ENCODE peak calls at places on chromosomes 2 and 18, in nine cellular contexts. J is GM06990; R is stimulated activated naive CD8-positive, alpha-beta T cell treated with anti-CD3 and anti-CD28 coated beads, Interleukin-15, amount 100 ng/mL, for 72 hours; N is aorta; S is T-helper 17 cell; L is fibroblast of gingiva; W is MM.1S; K is GM12891; G is stimulated activated CD4-positive, alpha-beta T cell treated with anti-CD3 and anti-CD28 coated beads, Interleukin-4, amount 100 ng/mL, for 24 hours. E is an unnamed sample.

GRCh38 chr2:219638948-219639341 is 11.5 kb downstream of the SLC4A3 start:
- DNase-seq in G (no peak), R (no peak), W (no peak), L (peak), K (no peak), J (no peak), N (no peak), S (no peak), E (no peak)

GRCh38 chr18:47772374-47773248 is 157.8 kb downstream of the SMAD2 start:
- DNase-seq in K (no peak), S (peak), L (peak), W (peak), N (no peak), J (peak), G (peak), R (peak), E (peak)

GRCh38 chr2:198337368-198337767 is 533.0 kb downstream of the PLCL1 start:
- DNase-seq in J (no peak), G (no peak), L (no peak), S (no peak), K (no peak), W (no peak), R (no peak), N (no peak), E (no peak)

GRCh38 chr2:227939271-227940027 is 68.0 kb downstream of the DAW1 start:
- DNase-seq in L (peak), R (no peak), K (no peak), G (no peak), J (no peak), S (no peak), W (peak), N (no peak), E (peak)

GRCh38 chr18:76348267-76349066 is 146.6 kb downstream of the ZNF516 start:
- DNase-seq in S (no peak), W (no peak), N (no peak), G (no peak), L (no peak), R (no peak), K (no peak), J (no peak), E (no peak)

GRCh38 chr18:79395761-79396404 is at the start of gene NFATC1:
- DNase-seq in R (peak), W (no peak), N (peak), L (peak), G (peak), J (no peak), S (peak), K (no peak), E (peak)

GRCh38 chr2:38515155-38516074 is 87.3 kb downstream of the HNRNPLL start:
- DNase-seq in G (no peak), W (no peak), S (no peak), K (no peak), R (no peak), J (no peak), L (no peak), N (peak), E (no peak)

GRCh38 chr18:13260114-13260926 is 41.8 kb downstream of the LDLRAD4 start:
- DNase-seq in L (no peak), S (no peak), K (no peak), G (no peak), W (no peak), N (no peak), J (no peak), R (no peak), E (no peak)

GRCh38 chr18:68797901-68798300 is at the start of gene CCDC102B:
- DNase-seq in K (no peak), N (no peak), G (no peak), L (peak), S (no peak), R (no peak), W (no peak), J (no peak), E (peak)

GRCh38 chr18:9719421-9719981 is 11.4 kb downstream of the RAB31 start:
- DNase-seq in W (no peak), K (no peak), G (no peak), J (no peak), L (peak), R (no peak), S (no peak), N (peak), E (peak)

GRCh38 chr2:117801826-117802225 is 12.7 kb upstream of the DDX18 start:
- DNase-seq in G (no peak), S (no peak), W (no peak), J (no peak), L (no peak), N (no peak), R (no peak), K (no peak), E (peak)

GRCh38 chr2:25992556-25992955 is 10.3 kb upstream of the KIF3C start:
- DNase-seq in L (no peak), W (no peak), S (no peak), G (no peak), K (no peak), R (no peak), N (no peak), J (no peak), E (no peak)

GRCh38 chr2:12694990-12695774 is 21.6 kb upstream of the TRIB2 start:
- DNase-seq in K (no peak), N (no peak), L (no peak), R (no peak), W (no peak), S (no peak), J (peak), G (no peak), E (no peak)

GRCh38 chr18:56294484-56295183 is 343.8 kb downstream of the TXNL1 start:
- DNase-seq in R (no peak), J (no peak), L (no peak), N (no peak), W (no peak), S (no peak), G (no peak), K (no peak), E (no peak)

GRCh38 chr2:239290618-239291504 is 110.0 kb downstream of the HDAC4 start:
- DNase-seq in R (no peak), S (no peak), N (peak), K (no peak), L (peak), W (no peak), J (no peak), G (no peak), E (no peak)

GRCh38 chr2:189868896-189869295 is 84.6 kb downstream of the PMS1 start:
- DNase-seq in W (no peak), J (no peak), N (no peak), G (no peak), S (no peak), K (no peak), L (no peak), R (no peak), E (no peak)

GRCh38 chr2:35846-36245 is 10.5 kb downstream of the FAM110C start:
- DNase-seq in R (no peak), K (no peak), L (no peak), G (no peak), S (no peak), N (no peak), J (no peak), W (no peak), E (no peak)

GRCh38 chr2:86028763-86029381 is 76.8 kb downstream of the POLR1A start:
- DNase-seq in L (no peak), J (no peak), K (no peak), R (no peak), G (no peak), N (peak), S (no peak), W (no peak), E (no peak)

GRCh38 chr18:76495435-76496199 is 575 bp upstream of the ZNF516 start:
- DNase-seq in W (peak), K (no peak), L (no peak), N (peak), S (no peak), R (peak), G (peak), J (peak), E (peak)

GRCh38 chr2:30209227-30209626 is 22.1 kb upstream of the LBH start:
- DNase-seq in N (no peak), L (no peak), G (no peak), S (no peak), K (no peak), R (no peak), W (no peak), J (no peak), E (no peak)

GRCh38 chr2:67600946-67601345 is 203.8 kb downstream of the ETAA1 start:
- DNase-seq in G (no peak), L (peak), R (no peak), J (no peak), W (no peak), N (no peak), K (no peak), S (no peak), E (peak)

GRCh38 chr2:142843731-142844130 is 33.7 kb upstream of the KYNU start:
- DNase-seq in S (no peak), W (no peak), L (no peak), K (no peak), G (no peak), J (no peak), R (no peak), N (no peak), E (no peak)

GRCh38 chr2:143936758-143937562 is 583.0 kb downstream of the ZEB2 start:
- DNase-seq in S (no peak), G (peak), J (peak), K (peak), W (no peak), R (peak), N (peak), L (peak), E (peak)

GRCh38 chr2:128812183-128812940 is 493.7 kb upstream of the HS6ST1 start:
- DNase-seq in J (no peak), L (no peak), G (no peak), N (no peak), K (no peak), W (no peak), S (no peak), R (no peak), E (no peak)

GRCh38 chr2:149661844-149662243 is 74.3 kb upstream of the MMADHC start:
- DNase-seq in J (no peak), S (no peak), R (no peak), L (peak), N (no peak), G (no peak), W (no peak), K (no peak), E (peak)

GRCh38 chr2:31347788-31348187 is 66.8 kb downstream of the XDH start:
- DNase-seq in K (no peak), R (no peak), S (no peak), L (peak), N (no peak), G (no peak), J (no peak), W (no peak), E (peak)

GRCh38 chr18:37476182-37476581 is 89.4 kb downstream of the CELF4 start:
- DNase-seq in R (peak), G (no peak), K (peak), L (no peak), N (no peak), W (peak), S (no peak), J (no peak), E (peak)

E was measured in foreskin fibroblast.